ENCODE peak calls at places on chromosomes 2 and 18, in nine cellular contexts. D is CD8-positive, alpha-beta memory T cell; E is GM10248; V is substantia nigra; N is activated T-helper 1 cell treated with anti-CD3 and anti-CD28 coated beads, Interleukin-2, amount 50 U/mL, for 16 hours; U is posterior cingulate gyrus; R is T-cell; Y is fibroblast of lung; C is NCI-H2171. H is an unnamed sample.
A peak's percentile ranks its signal among the peaks of the same experiment; 100 is the strongest.

GRCh38 chr2:133768261-133769021 is 200.2 kb upstream of the NCKAP5 start:
- DNase-seq in D (no peak), E (no peak), V (no peak), N (no peak), U (no peak), R (no peak), Y (no peak), C (no peak), H (no peak)

GRCh38 chr2:109154226-109154625 is 25.2 kb downstream of the SH3RF3 start:
- DNase-seq in D (no peak), E (no peak), V (no peak), N (no peak), U (no peak), R (no peak), Y (no peak), C (no peak), H (no peak)

GRCh38 chr2:27096748-27097297 is 10.3 kb downstream of the KHK start:
- DNase-seq in D (no peak), E (no peak), V (no peak), N (no peak), U (no peak), R (no peak), Y (no peak), C (no peak), H (no peak)

GRCh38 chr18:3540805-3541548 is 91.0 kb downstream of the TGIF1 start:
- DNase-seq in D (no peak), E (no peak), V (no peak), N (no peak), U (no peak), R (no peak), Y (no peak), C (no peak), H (no peak)

GRCh38 chr2:241950878-241951331 is 81.4 kb downstream of the RTP5 start:
- DNase-seq in D (peak; percentile 37), E (peak; percentile 89), V (peak; percentile 53), N (peak; percentile 35), U (peak; percentile 73), R (no peak), Y (peak; percentile 70), C (peak; percentile 29), H (no peak)

GRCh38 chr2:232592687-232593407 is 40.6 kb upstream of the EFHD1 start:
- DNase-seq in D (no peak), E (no peak), V (no peak), N (no peak), U (no peak), R (no peak), Y (peak; percentile 48), C (no peak), H (no peak)

GRCh38 chr18:76983184-76983583 is 149.4 kb downstream of the MBP start:
- DNase-seq in D (peak; percentile 72), E (peak; percentile 91), V (peak; percentile 67), N (peak; percentile 74), U (peak; percentile 74), R (peak; percentile 69), Y (peak; percentile 74), C (peak; percentile 35), H (peak; percentile 89)

GRCh38 chr18:45221363-45221762 is 393.9 kb upstream of the SLC14A2 start:
- DNase-seq in D (no peak), E (no peak), V (no peak), N (no peak), U (no peak), R (no peak), Y (peak; percentile 18), C (no peak), H (no peak)

GRCh38 chr2:236010920-236011685 is 157.1 kb downstream of the GBX2 start:
- DNase-seq in D (no peak), E (no peak), V (no peak), N (no peak), U (no peak), R (no peak), Y (peak; percentile 4), C (no peak), H (no peak)

GRCh38 chr2:193251909-193252308 is 1057.2 kb upstream of the TMEFF2 start:
- DNase-seq in D (no peak), E (no peak), V (no peak), N (no peak), U (no peak), R (no peak), Y (no peak), C (no peak), H (no peak)

GRCh38 chr2:236964291-236964690 is 121.4 kb upstream of the COPS8 start:
- DNase-seq in D (no peak), E (no peak), V (no peak), N (no peak), U (no peak), R (no peak), Y (peak; percentile 25), C (no peak), H (no peak)

GRCh38 chr2:75728614-75729419 is 18.1 kb upstream of the GCFC2 start:
- DNase-seq in D (no peak), E (no peak), V (no peak), N (no peak), U (no peak), R (no peak), Y (no peak), C (no peak), H (no peak)

GRCh38 chr2:236858661-236859060 is 227.0 kb upstream of the COPS8 start:
- DNase-seq in D (no peak), E (no peak), V (no peak), N (no peak), U (peak; percentile 50), R (no peak), Y (no peak), C (no peak), H (no peak)

GRCh38 chr2:165697727-165698620 is 96.1 kb downstream of the GALNT3 start:
- DNase-seq in D (no peak), E (no peak), V (no peak), N (no peak), U (no peak), R (no peak), Y (no peak), C (peak; percentile 19), H (no peak)

GRCh38 chr2:16181741-16182090 is 241.4 kb downstream of the MYCN start:
- DNase-seq in D (no peak), E (no peak), V (no peak), N (no peak), U (no peak), R (no peak), Y (no peak), C (no peak), H (no peak)

GRCh38 chr2:100058014-100058310 is 84.4 kb downstream of the AFF3 start:
- DNase-seq in D (no peak), E (no peak), V (no peak), N (no peak), U (no peak), R (no peak), Y (no peak), C (no peak), H (no peak)

GRCh38 chr2:155298001-155298400 is 599.5 kb downstream of the KCNJ3 start:
- DNase-seq in D (no peak), E (no peak), V (no peak), N (no peak), U (no peak), R (no peak), Y (no peak), C (no peak), H (no peak)

GRCh38 chr2:109185338-109185737 is 56.3 kb downstream of the SH3RF3 start:
- DNase-seq in D (no peak), E (no peak), V (no peak), N (no peak), U (no peak), R (no peak), Y (peak; percentile 74), C (no peak), H (no peak)

GRCh38 chr2:48199076-48199475 is 292.8 kb upstream of the FBXO11 start:
- DNase-seq in D (no peak), E (no peak), V (no peak), N (no peak), U (no peak), R (no peak), Y (no peak), C (no peak), H (no peak)

GRCh38 chr2:184598313-184599053 is at the start of gene ZNF804A:
- DNase-seq in D (no peak), E (peak; percentile 69), V (peak; percentile 53), N (no peak), U (peak; percentile 73), R (peak; percentile 7), Y (peak; percentile 68), C (peak; percentile 74), H (peak; percentile 78)

GRCh38 chr18:45690975-45691815 is 32.8 kb upstream of the SLC14A1 start:
- DNase-seq in D (peak; percentile 66), E (peak; percentile 72), V (peak; percentile 77), N (peak; percentile 64), U (peak; percentile 70), R (peak; percentile 47), Y (peak; percentile 81), C (peak; percentile 70), H (no peak)

GRCh38 chr2:69449906-69450305 is 12.7 kb upstream of the NFU1 start:
- DNase-seq in D (no peak), E (no peak), V (no peak), N (no peak), U (no peak), R (no peak), Y (peak; percentile 12), C (no peak), H (no peak)

GRCh38 chr2:181005809-181006208 is 25.4 kb downstream of the UBE2E3 start:
- DNase-seq in D (no peak), E (no peak), V (no peak), N (no peak), U (no peak), R (no peak), Y (no peak), C (no peak), H (no peak)

H was measured in chondrocyte.